ENCODE peak calls at places on chromosomes 13 and 19, in ten cellular contexts. J, F, I, K, Y, T, B, R, W and S are unnamed samples.

GRCh38 chr13:48400820-48401219 is 12.1 kb downstream of the LPAR6 start:
- DNase-seq in J (no peak), F (no peak), I (peak; percentile 64), K (peak; percentile 72), Y (peak; percentile 1), T (peak; percentile 59), B (no peak), R (no peak), W (peak; percentile 77), S (no peak)

GRCh38 chr13:39095500-39095899 is 57.2 kb downstream of the NHLRC3 start:
- DNase-seq in J (no peak), F (no peak), I (no peak), K (no peak), Y (no peak), T (no peak), B (no peak), R (no peak), W (no peak), S (no peak)

GRCh38 chr19:47697863-47698609 is 15.2 kb upstream of the EHD2 start:
- DNase-seq in J (peak; percentile 53), F (peak; percentile 94), I (peak; percentile 86), K (peak; percentile 93), Y (peak; percentile 87), T (peak; percentile 83), B (no peak), R (peak; percentile 37), W (peak; percentile 76), S (peak; percentile 46)

GRCh38 chr19:3335431-3336350 is 30.7 kb upstream of the NFIC start:
- DNase-seq in J (no peak), F (peak; percentile 91), I (peak; percentile 86), K (peak; percentile 71), Y (no peak), T (peak; percentile 20), B (peak; percentile 90), R (no peak), W (no peak), S (no peak)

GRCh38 chr19:48283908-48284307 is 14.0 kb downstream of the ZNF114 start:
- DNase-seq in J (peak; percentile 90), F (no peak), I (peak; percentile 67), K (peak; percentile 87), Y (no peak), T (no peak), B (no peak), R (no peak), W (no peak), S (no peak)

GRCh38 chr13:77430377-77430951 is 103.6 kb upstream of the MYCBP2 start:
- DNase-seq in J (no peak), F (no peak), I (no peak), K (no peak), Y (no peak), T (no peak), B (no peak), R (no peak), W (no peak), S (no peak)

GRCh38 chr13:24217601-24218281 is 57.2 kb downstream of the SPATA13 start:
- DNase-seq in J (no peak), F (no peak), I (no peak), K (peak; percentile 76), Y (no peak), T (peak; percentile 59), B (no peak), R (no peak), W (no peak), S (no peak)

GRCh38 chr19:5351731-5352228 is 11.2 kb upstream of the PTPRS start:
- DNase-seq in J (no peak), F (no peak), I (no peak), K (no peak), Y (no peak), T (no peak), B (no peak), R (no peak), W (no peak), S (no peak)

DNA sequence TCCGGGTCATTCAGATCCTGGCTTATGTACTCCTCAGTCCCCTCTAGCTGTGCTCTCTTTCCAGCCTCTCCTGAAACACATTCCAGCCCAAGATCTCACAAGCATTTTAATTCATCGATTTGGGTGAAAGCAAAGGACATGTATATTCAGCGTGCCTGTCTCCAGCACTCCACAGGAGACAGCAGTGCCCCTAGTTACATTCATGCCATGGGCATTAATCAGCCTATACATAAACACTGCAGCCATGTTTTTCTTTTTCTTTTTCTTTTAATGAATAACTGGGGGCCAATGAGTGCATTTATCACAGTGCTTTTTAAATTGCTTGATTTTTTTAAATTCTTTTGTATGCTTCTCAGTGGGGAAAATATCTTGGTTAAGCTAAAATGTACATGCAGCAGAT is 199.1 kb downstream of the DCT start:
- DNase-seq in J (no peak), F (no peak), I (no peak), K (no peak), Y (no peak), T (no peak), B (no peak), R (no peak), W (no peak), S (no peak)
- TF ChIP-seq CTCF in J (no peak), F (no peak), I (no peak), K (no peak), Y (no peak), T (no peak), B (no peak), R (no peak), W (no peak), S (no peak)

GRCh38 chr19:8611391-8611883 is 922 bp upstream of the ADAMTS10 start:
- DNase-seq in J (no peak), F (no peak), I (no peak), K (peak; percentile 32), Y (no peak), T (no peak), B (no peak), R (no peak), W (no peak), S (no peak)

GRCh38 chr19:8608858-8609209 is 1.7 kb downstream of the ADAMTS10 start:
- DNase-seq in J (no peak), F (no peak), I (no peak), K (no peak), Y (no peak), T (no peak), B (no peak), R (no peak), W (no peak), S (no peak)

GRCh38 chr19:8610928-8611284 is 391 bp upstream of the ADAMTS10 start:
- DNase-seq in J (no peak), F (no peak), I (no peak), K (no peak), Y (no peak), T (no peak), B (no peak), R (no peak), W (no peak), S (no peak)

GRCh38 chr19:8610041-8610927 is at the start of gene ADAMTS10:
- DNase-seq in J (no peak), F (peak; percentile 89), I (peak; percentile 33), K (peak; percentile 52), Y (no peak), T (no peak), B (no peak), R (peak; percentile 18), W (no peak), S (no peak)

GRCh38 chr19:8609210-8610040 is 1.1 kb downstream of the ADAMTS10 start:
- DNase-seq in J (no peak), F (peak; percentile 93), I (peak; percentile 35), K (peak; percentile 76), Y (no peak), T (no peak), B (no peak), R (no peak), W (no peak), S (peak; percentile 44)
- TF ChIP-seq CTCF in J (peak; percentile 44), F (no peak), I (no peak), K (peak; percentile 37), Y (no peak), T (no peak), B (no peak), R (no peak), W (no peak), S (no peak)

GRCh38 chr13:30805603-30806011 is 70.3 kb downstream of the ALOX5AP start:
- DNase-seq in J (no peak), F (peak; percentile 88), I (no peak), K (peak; percentile 84), Y (no peak), T (no peak), B (no peak), R (no peak), W (no peak), S (no peak)

GRCh38 chr13:30803791-30804190 is 68.4 kb downstream of the ALOX5AP start:
- DNase-seq in J (no peak), F (peak; percentile 81), I (no peak), K (no peak), Y (no peak), T (no peak), B (no peak), R (no peak), W (no peak), S (no peak)

GRCh38 chr13:30805132-30805537 is 69.8 kb downstream of the ALOX5AP start:
- DNase-seq in J (no peak), F (peak; percentile 49), I (no peak), K (no peak), Y (no peak), T (no peak), B (no peak), R (no peak), W (no peak), S (no peak)

GRCh38 chr13:30802953-30803478 is 67.7 kb downstream of the ALOX5AP start:
- DNase-seq in J (peak; percentile 43), F (peak; percentile 97), I (peak; percentile 79), K (peak; percentile 87), Y (peak; percentile 87), T (peak; percentile 73), B (peak; percentile 88), R (peak; percentile 73), W (peak; percentile 77), S (peak; percentile 63)

GRCh38 chr13:30804474-30804873 is 69.1 kb downstream of the ALOX5AP start:
- DNase-seq in J (no peak), F (peak; percentile 66), I (no peak), K (no peak), Y (peak; percentile 15), T (no peak), B (no peak), R (no peak), W (no peak), S (no peak)
- TF ChIP-seq CTCF in J (peak; percentile 37), F (no peak), I (peak; percentile 23), K (peak; percentile 11), Y (peak; percentile 33), T (peak; percentile 33), B (no peak), R (no peak), W (no peak), S (no peak)

GRCh38 chr13:26253262-26253786 is 605 bp upstream of the CDK8 start:
- DNase-seq in J (no peak), F (no peak), I (no peak), K (no peak), Y (no peak), T (no peak), B (no peak), R (no peak), W (no peak), S (no peak)

GRCh38 chr13:26254583-26255102 is 714 bp downstream of the CDK8 start:
- DNase-seq in J (no peak), F (peak; percentile 89), I (peak; percentile 23), K (peak; percentile 38), Y (peak; percentile 70), T (peak; percentile 49), B (peak; percentile 79), R (peak; percentile 45), W (peak; percentile 36), S (peak; percentile 27)

GRCh38 chr13:26253787-26254582 is at the start of gene CDK8:
- DNase-seq in J (peak; percentile 59), F (peak; percentile 97), I (peak; percentile 88), K (peak; percentile 93), Y (peak; percentile 94), T (peak; percentile 80), B (peak; percentile 89), R (peak; percentile 87), W (peak; percentile 81), S (peak; percentile 64)

GRCh38 chr13:26257049-26257448 is 3.1 kb downstream of the CDK8 start:
- DNase-seq in J (no peak), F (no peak), I (no peak), K (no peak), Y (no peak), T (no peak), B (no peak), R (no peak), W (no peak), S (no peak)

DNA sequence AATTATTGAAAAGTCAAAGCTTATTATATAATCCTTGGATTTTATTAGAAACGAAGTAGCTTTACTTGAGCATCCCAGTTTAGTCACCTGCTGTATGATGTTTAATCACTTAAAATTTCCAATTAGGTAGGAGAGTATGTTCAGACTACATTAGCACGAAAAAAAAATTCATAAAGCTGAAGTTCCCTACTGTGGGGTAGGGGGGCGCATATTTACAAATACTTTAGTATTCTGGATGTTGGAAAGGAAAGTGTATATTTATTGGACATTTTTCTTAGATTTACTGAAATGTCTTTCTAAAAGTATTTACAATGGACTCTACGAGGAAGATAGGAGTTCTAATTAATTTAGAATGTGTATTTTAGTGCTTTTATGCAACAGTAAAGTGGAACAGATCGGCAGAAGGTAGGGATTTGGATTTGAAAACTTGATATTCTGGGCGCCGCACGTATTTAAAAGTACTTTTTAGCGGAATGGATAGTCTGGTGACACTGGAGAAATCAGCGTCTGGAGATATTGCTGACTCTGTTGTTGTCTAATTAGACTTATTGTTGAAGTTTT is 1.9 kb downstream of the CDK8 start:
- DNase-seq in J (no peak), F (no peak), I (peak; percentile 6), K (peak; percentile 23), Y (peak; percentile 12), T (peak; percentile 35), B (no peak), R (no peak), W (peak; percentile 15), S (no peak)
- TF ChIP-seq CTCF in J (peak; percentile 49), F (no peak), I (peak; percentile 34), K (peak; percentile 40), Y (peak; percentile 56), T (peak; percentile 56), B (no peak), R (no peak), W (peak; percentile 46), S (no peak)